ENCODE peak calls at places on chromosomes 12 and 14, in nine cellular contexts. One of them, this sample, is unnamed.

GRCh38 chr12:125068391-125068790 is 3.2 kb downstream of the AACS start:
- DNase-seq in upper lobe of right lung: no peak
- DNase-seq in fibroblast of pulmonary artery: no peak
- DNase-seq in aorta: no peak
- DNase-seq in Right ventricle myocardium inferior: no peak
- DNase-seq in NCI-H1417: no peak
- DNase-seq in GM13976: no peak
- DNase-seq in small intestine: no peak
- DNase-seq in T-helper 2 cell: no peak
- DNase-seq in this sample: no peak

GRCh38 chr14:50311337-50311973 is 574 bp downstream of the L2HGDH start:
- DNase-seq in NCI-H1417: peak; percentile 46
- DNase-seq in aorta: no peak
- DNase-seq in small intestine: no peak
- DNase-seq in T-helper 2 cell: no peak
- DNase-seq in upper lobe of right lung: no peak
- DNase-seq in GM13976: no peak
- DNase-seq in Right ventricle myocardium inferior: no peak
- DNase-seq in fibroblast of pulmonary artery: no peak
- DNase-seq in this sample: no peak

GRCh38 chr14:34180428-34180827 is 229.6 kb upstream of the EGLN3 start:
- DNase-seq in upper lobe of right lung: no peak
- DNase-seq in T-helper 2 cell: no peak
- DNase-seq in NCI-H1417: peak; percentile 54
- DNase-seq in Right ventricle myocardium inferior: no peak
- DNase-seq in small intestine: no peak
- DNase-seq in fibroblast of pulmonary artery: no peak
- DNase-seq in GM13976: no peak
- DNase-seq in aorta: no peak
- DNase-seq in this sample: no peak

GRCh38 chr12:52655251-52655650 is 3.2 kb upstream of the KRT2 start:
- DNase-seq in fibroblast of pulmonary artery: no peak
- DNase-seq in GM13976: no peak
- DNase-seq in T-helper 2 cell: no peak
- DNase-seq in small intestine: no peak
- DNase-seq in NCI-H1417: no peak
- DNase-seq in Right ventricle myocardium inferior: no peak
- DNase-seq in upper lobe of right lung: no peak
- DNase-seq in aorta: no peak
- DNase-seq in this sample: no peak

GRCh38 chr12:31567029-31567428 is 23.9 kb downstream of the DENND5B start:
- DNase-seq in T-helper 2 cell: no peak
- DNase-seq in aorta: no peak
- DNase-seq in small intestine: no peak
- DNase-seq in NCI-H1417: no peak
- DNase-seq in upper lobe of right lung: no peak
- DNase-seq in GM13976: no peak
- DNase-seq in Right ventricle myocardium inferior: no peak
- DNase-seq in fibroblast of pulmonary artery: no peak
- DNase-seq in this sample: no peak

GRCh38 chr12:34302131-34302885 is 280.0 kb downstream of the ALG10 start:
- DNase-seq in T-helper 2 cell: no peak
- DNase-seq in NCI-H1417: no peak
- DNase-seq in small intestine: no peak
- DNase-seq in aorta: peak; percentile 67
- DNase-seq in Right ventricle myocardium inferior: peak; percentile 34
- DNase-seq in upper lobe of right lung: no peak
- DNase-seq in GM13976: no peak
- DNase-seq in fibroblast of pulmonary artery: no peak
- DNase-seq in this sample: no peak

GRCh38 chr12:74903522-74903921 is 306.1 kb downstream of the KCNC2 start:
- DNase-seq in fibroblast of pulmonary artery: no peak
- DNase-seq in Right ventricle myocardium inferior: no peak
- DNase-seq in aorta: no peak
- DNase-seq in T-helper 2 cell: no peak
- DNase-seq in NCI-H1417: no peak
- DNase-seq in small intestine: no peak
- DNase-seq in GM13976: no peak
- DNase-seq in upper lobe of right lung: no peak
- DNase-seq in this sample: no peak

GRCh38 chr14:81416981-81417380 is 16.9 kb upstream of the STON2 start:
- DNase-seq in GM13976: no peak
- DNase-seq in fibroblast of pulmonary artery: no peak
- DNase-seq in small intestine: no peak
- DNase-seq in T-helper 2 cell: no peak
- DNase-seq in upper lobe of right lung: no peak
- DNase-seq in NCI-H1417: no peak
- DNase-seq in Right ventricle myocardium inferior: no peak
- DNase-seq in aorta: no peak
- DNase-seq in this sample: no peak

GRCh38 chr14:69332782-69333395 is 65.2 kb downstream of the ERH start:
- DNase-seq in T-helper 2 cell: no peak
- DNase-seq in NCI-H1417: no peak
- DNase-seq in small intestine: no peak
- DNase-seq in GM13976: no peak
- DNase-seq in upper lobe of right lung: no peak
- DNase-seq in Right ventricle myocardium inferior: no peak
- DNase-seq in fibroblast of pulmonary artery: no peak
- DNase-seq in aorta: peak; percentile 69
- DNase-seq in this sample: no peak

GRCh38 chr14:55427439-55427838 is 13.0 kb downstream of the TBPL2 start:
- DNase-seq in upper lobe of right lung: no peak
- DNase-seq in NCI-H1417: no peak
- DNase-seq in small intestine: no peak
- DNase-seq in Right ventricle myocardium inferior: no peak
- DNase-seq in GM13976: no peak
- DNase-seq in fibroblast of pulmonary artery: no peak
- DNase-seq in aorta: no peak
- DNase-seq in T-helper 2 cell: no peak
- DNase-seq in this sample: no peak

GRCh38 chr12:8709124-8709830 is 11.5 kb downstream of the RIMKLB start:
- DNase-seq in aorta: no peak
- DNase-seq in NCI-H1417: no peak
- DNase-seq in upper lobe of right lung: no peak
- DNase-seq in fibroblast of pulmonary artery: no peak
- DNase-seq in GM13976: no peak
- DNase-seq in small intestine: peak; percentile 84
- DNase-seq in Right ventricle myocardium inferior: no peak
- DNase-seq in T-helper 2 cell: no peak
- DNase-seq in this sample: no peak

GRCh38 chr12:51827925-51828818 is 20.3 kb downstream of the FIGNL2 start:
- DNase-seq in GM13976: no peak
- DNase-seq in NCI-H1417: peak; percentile 66
- DNase-seq in aorta: no peak
- DNase-seq in Right ventricle myocardium inferior: no peak
- DNase-seq in T-helper 2 cell: peak; percentile 39
- DNase-seq in fibroblast of pulmonary artery: peak; percentile 64
- DNase-seq in small intestine: peak; percentile 62
- DNase-seq in upper lobe of right lung: no peak
- DNase-seq in this sample: no peak

GRCh38 chr12:124365726-124366430 is 71.0 kb downstream of the RFLNA start:
- DNase-seq in upper lobe of right lung: no peak
- DNase-seq in T-helper 2 cell: no peak
- DNase-seq in NCI-H1417: no peak
- DNase-seq in small intestine: no peak
- DNase-seq in fibroblast of pulmonary artery: no peak
- DNase-seq in GM13976: no peak
- DNase-seq in Right ventricle myocardium inferior: no peak
- DNase-seq in aorta: no peak
- DNase-seq in this sample: peak; percentile 58

GRCh38 chr12:132275110-132275531 is 54.3 kb downstream of the GALNT9 start:
- DNase-seq in T-helper 2 cell: no peak
- DNase-seq in small intestine: peak; percentile 58
- DNase-seq in fibroblast of pulmonary artery: peak; percentile 62
- DNase-seq in NCI-H1417: peak; percentile 43
- DNase-seq in aorta: no peak
- DNase-seq in upper lobe of right lung: no peak
- DNase-seq in GM13976: no peak
- DNase-seq in Right ventricle myocardium inferior: peak; percentile 56
- DNase-seq in this sample: no peak

GRCh38 chr12:32997471-32997870 is 100.9 kb upstream of the PKP2 start:
- DNase-seq in T-helper 2 cell: no peak
- DNase-seq in NCI-H1417: no peak
- DNase-seq in aorta: no peak
- DNase-seq in GM13976: no peak
- DNase-seq in small intestine: no peak
- DNase-seq in Right ventricle myocardium inferior: no peak
- DNase-seq in upper lobe of right lung: no peak
- DNase-seq in fibroblast of pulmonary artery: no peak
- DNase-seq in this sample: no peak

GRCh38 chr14:85601246-85601645 is 71.3 kb downstream of the FLRT2 start:
- DNase-seq in NCI-H1417: peak; percentile 85
- DNase-seq in Right ventricle myocardium inferior: no peak
- DNase-seq in T-helper 2 cell: no peak
- DNase-seq in upper lobe of right lung: no peak
- DNase-seq in GM13976: no peak
- DNase-seq in aorta: no peak
- DNase-seq in small intestine: no peak
- DNase-seq in fibroblast of pulmonary artery: no peak
- DNase-seq in this sample: no peak

GRCh38 chr12:15693233-15693911 is 95.8 kb downstream of the EPS8 start:
- DNase-seq in upper lobe of right lung: no peak
- DNase-seq in fibroblast of pulmonary artery: no peak
- DNase-seq in Right ventricle myocardium inferior: no peak
- DNase-seq in T-helper 2 cell: no peak
- DNase-seq in NCI-H1417: no peak
- DNase-seq in aorta: no peak
- DNase-seq in GM13976: no peak
- DNase-seq in small intestine: peak; percentile 47
- DNase-seq in this sample: no peak

GRCh38 chr12:91577586-91578539 is 395.2 kb upstream of the DCN start:
- DNase-seq in T-helper 2 cell: no peak
- DNase-seq in aorta: no peak
- DNase-seq in GM13976: peak; percentile 37
- DNase-seq in upper lobe of right lung: no peak
- DNase-seq in NCI-H1417: peak; percentile 25
- DNase-seq in Right ventricle myocardium inferior: no peak
- DNase-seq in fibroblast of pulmonary artery: peak; percentile 51
- DNase-seq in small intestine: peak; percentile 46
- DNase-seq in this sample: peak; percentile 72

GRCh38 chr14:32087173-32087861 is 10.2 kb downstream of the ARHGAP5 start:
- DNase-seq in Right ventricle myocardium inferior: no peak
- DNase-seq in fibroblast of pulmonary artery: peak; percentile 53
- DNase-seq in aorta: no peak
- DNase-seq in GM13976: no peak
- DNase-seq in NCI-H1417: no peak
- DNase-seq in T-helper 2 cell: no peak
- DNase-seq in upper lobe of right lung: no peak
- DNase-seq in small intestine: no peak
- DNase-seq in this sample: no peak

GRCh38 chr14:32047791-32048190 is 29.3 kb upstream of the ARHGAP5 start:
- DNase-seq in small intestine: no peak
- DNase-seq in NCI-H1417: no peak
- DNase-seq in upper lobe of right lung: no peak
- DNase-seq in GM13976: no peak
- DNase-seq in fibroblast of pulmonary artery: no peak
- DNase-seq in aorta: no peak
- DNase-seq in T-helper 2 cell: no peak
- DNase-seq in Right ventricle myocardium inferior: no peak
- DNase-seq in this sample: no peak

GRCh38 chr14:78606111-78606510 is 435.9 kb downstream of the NRXN3 start:
- DNase-seq in fibroblast of pulmonary artery: peak; percentile 53
- DNase-seq in NCI-H1417: no peak
- DNase-seq in T-helper 2 cell: no peak
- DNase-seq in GM13976: no peak
- DNase-seq in aorta: no peak
- DNase-seq in upper lobe of right lung: no peak
- DNase-seq in small intestine: no peak
- DNase-seq in Right ventricle myocardium inferior: no peak
- DNase-seq in this sample: no peak

GRCh38 chr14:99568567-99569560 is 35.1 kb downstream of the CCDC85C start:
- DNase-seq in upper lobe of right lung: no peak
- DNase-seq in GM13976: no peak
- DNase-seq in Right ventricle myocardium inferior: no peak
- DNase-seq in aorta: no peak
- DNase-seq in NCI-H1417: peak; percentile 71
- DNase-seq in small intestine: peak; percentile 61
- DNase-seq in fibroblast of pulmonary artery: peak; percentile 53
- DNase-seq in T-helper 2 cell: no peak
- DNase-seq in this sample: no peak

GRCh38 chr12:7130791-7131501 is 775 bp downstream of the CLSTN3 start:
- DNase-seq in upper lobe of right lung: peak; percentile 80
- DNase-seq in NCI-H1417: peak; percentile 26
- DNase-seq in T-helper 2 cell: no peak
- DNase-seq in fibroblast of pulmonary artery: peak; percentile 44
- DNase-seq in GM13976: peak; percentile 70
- DNase-seq in aorta: no peak
- DNase-seq in small intestine: peak; percentile 46
- DNase-seq in Right ventricle myocardium inferior: no peak
- DNase-seq in this sample: peak; percentile 42

GRCh38 chr14:95547626-95548327 is 12.9 kb downstream of the GLRX5 start:
- DNase-seq in small intestine: no peak
- DNase-seq in T-helper 2 cell: no peak
- DNase-seq in upper lobe of right lung: peak; percentile 19
- DNase-seq in aorta: no peak
- DNase-seq in NCI-H1417: no peak
- DNase-seq in fibroblast of pulmonary artery: peak; percentile 68
- DNase-seq in Right ventricle myocardium inferior: no peak
- DNase-seq in GM13976: no peak
- DNase-seq in this sample: no peak

This sample was measured in hippocampal formation.